ENCODE peak calls at places on chromosomes 3 and 15, in seven cellular contexts. V is heart left ventricle, C is transverse colon, O is tibial nerve, K is HCT116, R is uterus, T is testis. X is an unnamed sample.

GRCh38 chr3:152298393-152299242 is 29.9 kb downstream of the MBNL1 start:
- DNase-seq in O (peak; percentile 87), K (no peak), T (peak; percentile 62), C (peak; percentile 57), V (peak; percentile 48), R (peak; percentile 44), X (peak; percentile 44)

GRCh38 chr15:101122806-101123205 is 129.0 kb downstream of the CHSY1 start:
- DNase-seq in R (no peak), V (no peak), T (no peak), C (no peak), O (no peak), K (no peak), X (no peak)

GRCh38 chr3:11438636-11439035 is 166.4 kb downstream of the ATG7 start:
- DNase-seq in K (no peak), T (peak; percentile 66), R (peak; percentile 41), V (peak; percentile 39), O (peak; percentile 29), C (no peak), X (no peak)

GRCh38 chr3:72017935-72018334 is 233.0 kb upstream of the PROK2 start:
- DNase-seq in V (no peak), K (no peak), O (no peak), R (no peak), C (no peak), T (no peak), X (no peak)

GRCh38 chr15:25268166-25268565 is 170.7 kb downstream of the UBE3A start:
- DNase-seq in T (no peak), K (no peak), V (no peak), O (no peak), R (no peak), C (no peak), X (no peak)

GRCh38 chr3:88984832-88985231 is 122.6 kb upstream of the EPHA3 start:
- DNase-seq in K (no peak), R (no peak), T (no peak), V (no peak), O (no peak), C (no peak), X (no peak)

GRCh38 chr3:100002599-100003350 is 111.5 kb downstream of the FILIP1L start:
- DNase-seq in T (no peak), K (peak; percentile 79), R (peak; percentile 39), O (no peak), V (no peak), C (peak; percentile 49), X (peak; percentile 66)

GRCh38 chr3:57194641-57195040 is 5.1 kb downstream of the HESX1 start:
- DNase-seq in O (no peak), C (no peak), K (no peak), R (no peak), T (no peak), V (no peak), X (no peak)

GRCh38 chr15:28178727-28179126 is 79.6 kb upstream of the OCA2 start:
- DNase-seq in O (no peak), V (no peak), K (no peak), T (no peak), C (no peak), R (no peak), X (no peak)

GRCh38 chr15:45185903-45186770 is 1.6 kb downstream of the SHF start:
- DNase-seq in T (no peak), V (no peak), K (no peak), O (no peak), R (no peak), C (no peak), X (no peak)

GRCh38 chr3:16828815-16829214 is 55.9 kb upstream of the PLCL2 start:
- DNase-seq in V (no peak), O (no peak), C (peak; percentile 65), R (no peak), K (peak; percentile 55), T (peak; percentile 19), X (peak; percentile 81)

GRCh38 chr3:191306428-191306827 is 22.8 kb upstream of the CCDC50 start:
- DNase-seq in V (no peak), K (no peak), C (no peak), O (no peak), R (no peak), T (no peak), X (no peak)

GRCh38 chr15:69504352-69505040 is 51.9 kb downstream of the RPLP1 start:
- DNase-seq in C (no peak), V (no peak), R (no peak), T (no peak), K (no peak), O (no peak), X (no peak)

GRCh38 chr15:77739591-77740378 is 107.1 kb upstream of the LINGO1 start:
- DNase-seq in V (no peak), T (no peak), C (no peak), O (no peak), R (no peak), K (no peak), X (no peak)

GRCh38 chr15:77486542-77487478 is 66.1 kb downstream of the HMG20A start:
- DNase-seq in T (no peak), V (no peak), O (no peak), K (no peak), C (no peak), R (no peak), X (no peak)

GRCh38 chr3:71805199-71805598 is 20.3 kb upstream of the PROK2 start:
- DNase-seq in T (no peak), O (no peak), K (no peak), R (no peak), V (no peak), C (no peak), X (no peak)

GRCh38 chr15:69629631-69630161 is 177.1 kb downstream of the RPLP1 start:
- DNase-seq in K (no peak), R (no peak), T (no peak), O (no peak), V (no peak), C (no peak), X (no peak)

GRCh38 chr3:124149774-124150173 is 157.8 kb upstream of the ROPN1 start:
- DNase-seq in K (no peak), O (no peak), R (no peak), C (no peak), T (no peak), V (no peak), X (no peak)

GRCh38 chr3:171190668-171191067 is 164.1 kb upstream of the SLC2A2 start:
- DNase-seq in V (no peak), O (no peak), T (no peak), K (no peak), C (no peak), R (no peak), X (no peak)

GRCh38 chr3:157182879-157183278 is 22.9 kb upstream of the CCNL1 start:
- DNase-seq in K (no peak), T (no peak), O (no peak), C (no peak), V (no peak), R (no peak), X (no peak)

DNA sequence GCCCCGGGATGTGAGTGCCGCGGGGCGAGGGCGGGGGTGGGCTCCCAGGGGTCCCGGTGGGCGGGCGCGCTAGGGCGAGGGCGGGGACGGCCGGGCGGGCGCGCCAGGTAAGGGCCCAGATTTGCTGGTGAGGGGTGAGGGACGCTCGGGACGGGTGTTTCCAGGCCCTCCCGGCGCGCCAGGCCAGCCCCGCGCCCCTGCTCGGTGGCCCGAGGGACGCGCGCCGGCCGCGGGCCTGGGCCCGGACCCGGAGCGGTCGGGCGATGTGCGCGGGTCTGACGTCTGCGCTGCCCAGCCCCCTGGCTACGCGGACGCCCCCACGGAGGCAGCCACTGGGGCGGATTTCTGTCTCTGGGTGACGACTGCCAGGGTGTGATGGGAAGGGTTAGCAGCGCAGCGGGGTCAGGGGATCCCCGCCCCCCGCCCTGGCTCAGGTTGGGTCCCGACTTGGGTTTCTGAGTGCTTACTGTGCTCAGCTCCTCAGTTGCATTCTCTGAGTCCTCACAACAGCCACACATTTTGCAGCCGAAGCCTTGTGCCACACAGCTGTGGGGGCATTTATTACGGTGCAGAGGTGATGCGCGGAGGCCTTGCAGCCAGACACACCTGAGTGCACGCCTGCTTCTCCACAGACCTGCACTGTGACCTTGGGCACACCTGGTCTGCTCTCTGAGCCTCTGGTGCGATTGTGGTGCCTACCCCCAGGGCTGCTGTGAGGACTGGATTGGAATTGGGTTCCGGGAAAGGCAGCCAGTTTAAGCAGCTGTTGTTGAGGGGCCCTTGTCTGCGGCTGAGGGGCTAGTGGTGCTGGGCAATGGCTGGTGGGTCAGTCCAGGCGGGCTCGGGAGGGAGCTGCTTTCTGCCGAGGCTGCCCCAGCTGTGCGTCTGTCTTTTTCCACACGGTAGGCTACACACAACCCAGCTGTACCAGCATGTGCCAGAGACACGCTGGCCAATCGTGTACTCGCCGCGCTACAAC is 523 bp downstream of the HDAC11 start:
- DNase-seq in V (peak; percentile 47), T (peak; percentile 25), O (no peak), K (no peak), R (no peak), C (peak; percentile 50), X (peak; percentile 93)
- TF ChIP-seq POLR2A in V (no peak), T (no peak), O (no peak), K (no peak), R (no peak), C (peak; percentile 12), X (peak; percentile 84)

GRCh38 chr15:31332681-31333071 is 6.0 kb downstream of the KLF13 start:
- DNase-seq in C (no peak), R (no peak), T (no peak), O (no peak), V (no peak), K (no peak), X (no peak)
- H3K36me3 ChIP-seq in C (no peaks in the 10 kb centered on the region), R (no peaks in the 10 kb centered on the region), T (no peaks in the 10 kb centered on the region), O (no peaks in the 10 kb centered on the region), V (no peaks in the 10 kb centered on the region), K (no peaks in the 10 kb centered on the region), X (no peaks in the 10 kb centered on the region)

GRCh38 chr3:132659370-132660055 is at the start of gene ACAD11:
- DNase-seq in K (peak; percentile 59), C (peak; percentile 70), V (peak; percentile 80), R (peak; percentile 72), T (peak; percentile 85), O (peak; percentile 56), X (peak; percentile 72)
- TF ChIP-seq POLR2A in K (peak; percentile 17), C (no peak), V (no peak), R (peak; percentile 26), T (no peak), O (peak; percentile 67), X (no peak)

DNA sequence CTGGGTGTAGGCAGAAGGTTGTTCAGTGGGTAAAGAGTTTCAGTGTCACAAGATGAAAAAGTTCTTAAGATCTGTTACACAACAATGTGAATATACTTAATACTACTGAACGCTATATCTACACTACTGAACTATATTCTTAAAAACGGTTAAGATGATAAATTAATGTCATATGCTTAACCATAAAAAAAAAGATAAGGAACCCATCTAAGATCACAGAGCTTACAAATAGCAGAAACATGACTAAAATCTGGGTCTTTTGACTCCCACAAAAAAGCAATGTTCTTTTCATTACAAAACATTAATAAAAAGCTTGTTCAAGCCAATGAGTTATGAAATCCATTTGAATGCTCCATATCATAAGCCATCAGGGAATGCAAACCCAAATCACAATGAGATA is 34.4 kb downstream of the UBR1 start:
- DNase-seq in R (no peak), T (no peak), K (no peak), C (no peak), O (no peak), V (no peak), X (no peak)
- H3K36me3 ChIP-seq in R (no peaks in the 10 kb centered on the region), T (no peaks in the 10 kb centered on the region), K (peaks cover 17% of the 10 kb centered on the region), C (peaks cover 70% of the 10 kb centered on the region), O (peaks cover 10% of the 10 kb centered on the region), V (peaks cover 87% of the 10 kb centered on the region), X (peaks cover 22% of the 10 kb centered on the region)

DNA sequence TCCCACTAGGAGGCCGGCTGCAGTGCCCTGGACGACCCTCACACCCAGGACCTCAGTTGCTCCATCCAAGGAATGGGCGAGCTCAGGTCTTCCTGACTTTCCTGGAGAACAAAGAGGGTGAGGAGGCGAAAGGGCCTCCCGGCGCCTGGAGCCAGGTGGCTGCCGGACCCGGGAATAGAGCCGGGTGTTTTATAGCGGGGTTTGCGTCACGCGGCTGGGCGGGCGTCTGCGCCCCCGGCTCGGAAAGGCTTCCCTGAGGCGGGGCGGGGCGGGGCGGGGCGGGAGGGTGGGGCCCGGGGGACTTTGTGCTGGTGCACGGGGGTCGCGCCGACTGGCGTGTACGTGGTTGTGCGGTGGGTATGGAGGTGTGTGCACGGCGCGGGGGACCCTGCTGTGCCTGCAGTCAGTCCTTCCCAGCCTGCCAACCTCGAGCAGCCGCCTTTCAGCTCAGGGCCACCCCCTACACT is 4.6 kb upstream of the PRKCD start:
- DNase-seq in K (no peak), V (no peak), R (no peak), O (no peak), C (peak; percentile 83), T (no peak), X (no peak)
- TF ChIP-seq POLR2A in K (no peak), V (no peak), R (no peak), O (no peak), C (peak; percentile 62), T (no peak), X (peak; percentile 43)